ENCODE peak calls at places on chromosome 15, in six cellular contexts. L is endodermal cell, F is heart right ventricle, C is stomach, R is adrenal gland, G is mammary epithelial cell. Z is an unnamed sample. For H3K27me3, the result is how much of the 10 kb centered on the place peaks cover.

GRCh38 chr15:47961401-47962090 is 159.2 kb upstream of the SLC24A5 start:
- DNase-seq in F (no peak), R (no peak), C (no peak), G (no peak), L (no peak), Z (no peak)

GRCh38 chr15:32132850-32133249 is 102.5 kb downstream of the CHRNA7 start:
- DNase-seq in C (no peak), R (no peak), G (no peak), F (no peak), L (no peak), Z (no peak)

GRCh38 chr15:48868018-48868417 is 9.9 kb upstream of the EID1 start:
- DNase-seq in L (no peak), R (no peak), G (peak), F (no peak), C (no peak), Z (no peak)

GRCh38 chr15:39783244-39783820 is 691 bp upstream of the FSIP1 start:
- DNase-seq in L (no peak), G (no peak), R (no peak), F (no peak), C (no peak), Z (no peak)

GRCh38 chr15:86855307-86855706 is 775.6 kb downstream of the AGBL1 start:
- DNase-seq in L (no peak), F (no peak), R (no peak), C (no peak), G (no peak), Z (no peak)

GRCh38 chr15:51332211-51333147 is 5.9 kb downstream of the CYP19A1 start:
- DNase-seq in R (no peak), G (peak), C (no peak), L (no peak), F (no peak), Z (no peak)

GRCh38 chr15:67574981-67575632 is 32.6 kb downstream of the MAP2K5 start:
- DNase-seq in C (no peak), L (no peak), G (no peak), R (no peak), F (no peak), Z (no peak)

GRCh38 chr15:74726774-74727164 is 1.4 kb upstream of the CYP1A1 start:
- DNase-seq in F (no peak), C (no peak), G (no peak), L (no peak), R (no peak), Z (no peak)

GRCh38 chr15:95698230-95698629 is 632.3 kb upstream of the NR2F2 start:
- DNase-seq in C (no peak), R (no peak), F (no peak), G (no peak), L (no peak), Z (no peak)

GRCh38 chr15:96340611-96341464 is 10.3 kb downstream of the NR2F2 start:
- DNase-seq in R (peak), C (no peak), G (no peak), F (no peak), L (peak), Z (no peak)

GRCh38 chr15:24945711-24946110 is 9.1 kb upstream of the SNRPN start:
- DNase-seq in F (no peak), C (no peak), R (no peak), G (no peak), L (peak), Z (no peak)

GRCh38 chr15:80643296-80643965 is 51.7 kb upstream of the ABHD17C start:
- DNase-seq in F (no peak), G (no peak), L (no peak), R (no peak), C (no peak), Z (no peak)

GRCh38 chr15:44038801-44039200 is 156.3 kb downstream of the FRMD5 start:
- DNase-seq in F (no peak), G (no peak), C (no peak), R (no peak), L (peak), Z (no peak)

GRCh38 chr15:89841306-89841705 is 26.7 kb upstream of the ANPEP start:
- DNase-seq in L (no peak), G (no peak), F (no peak), R (no peak), C (no peak), Z (no peak)

GRCh38 chr15:64883097-64883581 is 28.6 kb upstream of the ANKDD1A start:
- DNase-seq in F (no peak), L (no peak), C (no peak), G (peak), R (no peak), Z (peak)

GRCh38 chr15:87365221-87365620 is 891.3 kb downstream of the NTRK3 start:
- DNase-seq in C (no peak), L (no peak), R (no peak), F (no peak), G (peak), Z (no peak)

GRCh38 chr15:85005319-85005718 is 23.7 kb downstream of the PDE8A start:
- DNase-seq in L (no peak), C (no peak), R (no peak), G (no peak), F (no peak), Z (no peak)

GRCh38 chr15:81304226-81304625 is 19.7 kb downstream of the STARD5 start:
- DNase-seq in L (no peak), C (no peak), F (peak), G (peak), R (no peak), Z (no peak)

GRCh38 chr15:90873998-90874605 is 5.7 kb downstream of the FURIN start:
- DNase-seq in L (peak), G (no peak), C (peak), R (no peak), F (no peak), Z (no peak)

GRCh38 chr15:69749797-69750196 is 297.2 kb downstream of the RPLP1 start:
- DNase-seq in R (no peak), F (no peak), C (no peak), L (no peak), G (peak), Z (peak)
- H3K27me3 ChIP-seq in R (under half), F (under half), C (under half), L (under half), G (under half), Z (under half)

DNA sequence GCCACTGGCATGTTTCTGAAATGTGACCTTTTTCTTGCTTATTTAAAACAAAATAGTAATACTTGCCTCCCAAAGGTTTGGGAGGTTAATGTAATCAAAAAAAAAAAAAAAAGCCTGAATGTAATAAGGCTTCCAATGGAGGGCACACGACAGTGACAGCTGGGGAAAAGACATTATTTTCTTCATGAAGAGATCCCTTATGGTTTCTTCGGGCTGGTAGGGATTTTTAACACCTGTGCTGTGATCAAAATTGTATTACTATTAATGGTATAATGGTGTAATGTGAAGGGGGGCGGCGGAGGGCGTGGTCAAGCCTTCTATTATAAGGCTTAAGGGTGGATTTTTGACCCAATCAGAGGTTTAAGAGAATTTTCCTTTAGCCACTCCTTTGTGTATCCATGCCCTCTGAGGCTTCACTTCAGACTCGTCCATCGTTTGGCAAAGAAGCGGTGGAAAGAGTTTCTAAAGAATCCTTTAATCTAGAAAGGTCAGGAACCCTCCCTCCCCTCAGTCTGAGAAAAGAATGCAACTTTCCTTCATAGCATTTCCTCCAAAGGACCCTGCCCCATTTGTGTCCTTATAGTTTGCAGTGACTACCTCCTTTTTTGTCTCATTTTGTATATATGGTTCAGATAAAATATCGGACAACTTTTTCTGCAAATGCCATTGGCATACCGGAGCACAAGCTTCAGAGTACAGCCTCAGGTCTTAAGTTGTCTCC is 89.5 kb upstream of the CHD2 start:
- DNase-seq in F (peak), R (peak), L (peak), G (peak), C (no peak), Z (no peak)
- H3K4me3 ChIP-seq in F (peak), R (no peak), L (peak), G (peak), C (peak), Z (peak)

DNA sequence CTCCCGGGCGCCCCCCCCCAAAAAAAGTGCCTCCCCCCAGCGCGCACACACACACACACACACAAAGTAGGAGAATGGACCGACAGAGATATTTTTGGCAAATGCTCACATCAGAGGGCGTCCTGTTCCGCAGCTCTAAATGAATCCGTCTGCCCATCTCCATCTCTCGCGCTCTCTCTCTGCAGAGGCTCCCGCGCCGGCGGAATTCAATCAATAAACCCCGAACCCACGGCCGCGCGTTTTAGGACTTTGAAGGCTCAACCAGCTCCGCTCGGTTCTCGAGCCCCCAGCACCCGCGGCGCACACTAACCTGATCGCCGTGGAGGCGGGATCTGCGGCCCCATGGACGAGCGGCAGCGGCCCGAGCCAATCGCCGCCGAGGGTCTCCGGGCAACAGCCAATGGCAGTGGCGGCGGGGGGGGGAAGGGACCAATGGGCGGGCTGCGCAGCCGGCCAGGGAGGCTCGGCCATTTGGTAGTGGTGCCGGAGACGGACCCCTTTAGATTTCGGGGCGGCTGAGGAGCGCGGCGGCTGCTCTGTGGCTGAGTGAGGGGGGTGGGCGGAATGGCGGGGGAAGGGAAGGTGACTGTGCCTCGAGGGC is at the start of gene ANP32A:
- DNase-seq in L (peak), R (peak), C (peak), F (peak), G (peak), Z (peak)
- H3K27me3 ChIP-seq in L (under half), R (under half), C (under half), F (under half), G (under half), Z (under half)

GRCh38 chr15:99014803-99015676 is 7.4 kb upstream of the PGPEP1L start:
- DNase-seq in L (peak), G (peak), C (peak), F (peak), R (peak), Z (peak)
- H3K4me3 ChIP-seq in L (peak), G (peak), C (peak), F (peak), R (peak), Z (no peak)

GRCh38 chr15:26848498-26848897 is 18.4 kb upstream of the GABRA5 start:
- DNase-seq in F (no peak), R (no peak), G (no peak), C (no peak), L (no peak), Z (no peak)
- H3K27me3 ChIP-seq in F (under half), R (under half), G (under half), C (under half), L (under half), Z (under half)

DNA sequence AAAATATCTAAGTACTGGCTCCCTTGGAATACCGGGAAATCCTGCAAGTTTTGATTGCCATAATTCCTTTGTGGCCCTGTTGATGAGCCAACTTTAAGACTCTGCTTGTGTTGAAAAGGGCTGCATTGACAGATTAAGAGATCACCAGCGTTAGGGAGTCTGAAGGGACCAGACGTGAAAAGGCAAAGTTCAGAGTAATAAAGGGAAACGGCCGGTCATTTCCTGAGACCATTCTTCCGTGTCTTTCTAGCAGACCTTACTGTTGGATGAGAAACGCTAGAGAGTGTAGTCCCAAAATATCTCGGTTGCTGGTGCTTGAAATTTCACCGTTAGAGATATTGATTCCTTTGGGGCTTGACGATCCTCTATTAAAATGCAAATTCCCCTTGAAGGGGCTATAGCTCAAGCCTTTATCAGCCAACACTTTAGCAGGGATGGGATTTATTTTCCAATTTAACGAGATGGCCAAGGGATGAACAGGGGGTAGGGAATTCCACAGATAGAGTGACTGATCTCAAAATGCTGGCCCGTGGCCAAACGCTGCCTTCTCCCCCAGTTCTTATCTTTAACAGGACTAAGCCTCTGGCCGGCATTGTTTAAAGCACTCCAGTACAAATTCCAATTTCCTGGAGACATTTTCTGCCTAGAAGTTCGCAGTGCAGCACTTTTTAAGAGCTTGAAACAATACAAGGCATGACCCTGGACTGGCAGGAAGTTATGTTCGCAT is 250.4 kb downstream of the TJP1 start:
- DNase-seq in C (no peak), F (no peak), R (peak), L (no peak), G (no peak), Z (no peak)
- H3K4me3 ChIP-seq in C (no peak), F (peak), R (no peak), L (peak), G (no peak), Z (no peak)

DNA sequence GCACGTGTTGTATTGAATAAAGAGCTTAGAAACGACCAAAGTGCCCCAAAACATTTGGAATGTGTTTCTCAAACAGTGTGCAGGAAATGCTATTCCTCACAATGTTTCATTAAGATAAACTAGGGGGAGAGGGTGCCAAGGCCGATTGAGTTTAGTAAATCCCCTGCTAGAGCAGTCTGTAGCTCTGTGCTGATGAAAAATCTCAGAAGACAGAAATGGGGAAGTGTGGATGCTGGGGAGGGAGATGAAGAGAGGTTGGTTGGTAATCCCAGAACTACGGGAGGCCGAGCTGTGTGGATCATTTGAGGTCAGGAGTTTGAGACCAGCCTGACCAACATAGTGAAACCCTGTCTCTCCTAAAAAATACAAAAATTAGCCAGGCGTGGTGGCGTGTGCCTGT is 121.2 kb downstream of the FOXB1 start:
- DNase-seq in R (no peak), C (no peak), G (no peak), F (no peak), L (no peak), Z (no peak)
- H3K27me3 ChIP-seq in R (under half), C (under half), G (under half), F (under half), L (half or more), Z (under half)

DNA sequence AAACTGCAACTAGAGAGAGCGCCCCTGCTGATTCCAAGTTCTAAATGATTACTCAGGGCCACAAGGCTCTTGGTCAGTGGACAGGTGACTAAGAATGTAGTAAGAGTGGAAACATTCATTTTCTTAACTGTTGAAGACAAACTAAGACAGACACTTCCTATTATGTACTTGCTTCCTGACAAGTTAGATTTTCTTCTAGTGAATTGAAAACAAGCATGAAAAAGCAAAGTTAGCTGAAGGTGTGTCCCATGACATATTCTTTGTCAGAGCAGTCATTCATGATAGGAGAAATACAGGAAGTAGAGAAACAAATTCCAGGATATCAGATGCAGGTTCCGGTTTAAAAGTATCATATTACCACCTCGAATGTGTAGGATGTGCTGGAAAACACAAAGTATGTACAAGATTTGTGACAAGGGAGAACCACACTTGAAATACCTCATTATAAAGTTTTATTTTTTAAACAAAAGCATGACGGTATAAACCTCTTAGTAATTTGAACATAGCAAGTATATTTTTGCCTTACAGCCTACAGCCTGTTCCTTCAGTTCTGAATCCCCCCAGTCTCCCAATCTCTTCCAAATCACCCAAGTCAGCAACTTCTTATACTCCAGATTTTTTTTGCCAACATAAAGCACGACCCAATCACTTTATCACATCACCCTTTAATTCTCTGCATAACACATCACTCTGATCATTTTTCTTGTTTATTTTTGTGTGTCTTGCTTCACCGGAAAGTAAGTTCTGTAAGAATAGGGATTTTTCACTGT is 6.2 kb downstream of the TSPAN3 start:
- DNase-seq in R (no peak), L (no peak), C (no peak), F (no peak), G (peak), Z (no peak)
- H3K4me3 ChIP-seq in R (no peak), L (no peak), C (no peak), F (no peak), G (no peak), Z (no peak)

GRCh38 chr15:34790121-34790520 is 5.2 kb downstream of the ACTC1 start:
- DNase-seq in C (no peak), L (no peak), F (no peak), G (no peak), R (no peak), Z (no peak)
- H3K27me3 ChIP-seq in C (under half), L (under half), F (under half), G (under half), R (under half), Z (under half)

GRCh38 chr15:45112592-45113379 is 1.2 kb downstream of the DUOX2 start:
- DNase-seq in F (no peak), G (peak), L (peak), C (no peak), R (no peak), Z (no peak)
- H3K4me3 ChIP-seq in F (peak), G (no peak), L (peak), C (peak), R (no peak), Z (peak)

Z was measured in CD4-positive, alpha-beta memory T cell.